ENCODE peak calls at places on chromosomes 6 and 20, in five cellular contexts. P, J, B, G and Y are unnamed samples.

GRCh38 chr6:80541886-80542285 is 435.4 kb downstream of the BCKDHB start:
- DNase-seq in J (no peak), P (no peak), G (no peak), B (no peak), Y (no peak)

GRCh38 chr20:33490023-33490933 is at the start of gene CBFA2T2:
- DNase-seq in G (no peak), P (peak), B (no peak), J (no peak), Y (peak)

GRCh38 chr20:25987073-25987927 is 290.6 kb upstream of the ZNF337 start:
- DNase-seq in G (peak), P (peak), B (no peak), J (no peak), Y (peak)

GRCh38 chr6:130760006-130760405 is 67.2 kb upstream of the SMLR1 start:
- DNase-seq in P (no peak), B (no peak), J (no peak), G (no peak), Y (no peak)

GRCh38 chr6:39322306-39322850 is at the start of gene KCNK16:
- DNase-seq in P (no peak), G (no peak), J (no peak), B (no peak), Y (no peak)

GRCh38 chr6:63197741-63198140 is 13.5 kb upstream of the FKBP1C start:
- DNase-seq in P (no peak), G (no peak), B (no peak), J (no peak), Y (no peak)

GRCh38 chr6:63066053-63066704 is 145.1 kb upstream of the FKBP1C start:
- DNase-seq in J (peak), B (no peak), G (no peak), P (no peak), Y (no peak)

GRCh38 chr6:12208190-12208589 is 82.0 kb upstream of the EDN1 start:
- DNase-seq in P (peak), B (no peak), J (no peak), G (peak), Y (no peak)

GRCh38 chr6:111478749-111479148 is 4.3 kb downstream of the REV3L start:
- DNase-seq in B (no peak), G (no peak), P (no peak), J (no peak), Y (no peak)

GRCh38 chr6:33974471-33974870 is 170.7 kb upstream of the MLN start:
- DNase-seq in P (no peak), B (no peak), G (no peak), J (no peak), Y (no peak)

GRCh38 chr6:152309648-152310047 is 327.5 kb downstream of the SYNE1 start:
- DNase-seq in P (no peak), J (no peak), B (no peak), G (no peak), Y (peak)

GRCh38 chr20:41499961-41500725 is 118.0 kb downstream of the CHD6 start:
- DNase-seq in G (no peak), B (no peak), J (no peak), P (no peak), Y (no peak)

GRCh38 chr20:4070323-4071176 is 55.2 kb upstream of the RNF24 start:
- DNase-seq in J (no peak), P (no peak), B (no peak), G (no peak), Y (no peak)

GRCh38 chr6:43455034-43455747 is at the start of gene DLK2:
- DNase-seq in B (peak), G (peak), J (no peak), P (no peak), Y (peak)

GRCh38 chr6:51618563-51618962 is 468.9 kb downstream of the PKHD1 start:
- DNase-seq in G (no peak), J (no peak), P (no peak), B (no peak), Y (no peak)

GRCh38 chr20:33862709-33863403 is 51.7 kb downstream of the CHMP4B start:
- DNase-seq in P (peak), G (peak), J (no peak), B (peak), Y (peak)

GRCh38 chr6:21898107-21898796 is 304.7 kb downstream of the SOX4 start:
- DNase-seq in J (no peak), P (no peak), G (no peak), B (no peak), Y (no peak)

GRCh38 chr6:34671801-34672656 is 24.5 kb downstream of the ILRUN start:
- DNase-seq in G (no peak), B (no peak), J (peak), P (no peak), Y (no peak)

GRCh38 chr6:14382381-14383236 is 265.0 kb downstream of the CD83 start:
- DNase-seq in J (no peak), P (no peak), G (no peak), B (no peak), Y (no peak)

GRCh38 chr20:51801220-51801991 is 915 bp downstream of the SALL4 start:
- DNase-seq in G (no peak), P (no peak), J (no peak), B (peak), Y (no peak)

GRCh38 chr6:56096454-56096853 is 150.9 kb downstream of the COL21A1 start:
- DNase-seq in P (no peak), G (no peak), J (no peak), B (no peak), Y (no peak)

GRCh38 chr6:47713200-47713599 is 14.8 kb downstream of the ADGRF4 start:
- DNase-seq in G (no peak), J (no peak), P (no peak), B (no peak), Y (no peak)

GRCh38 chr20:50027611-50028105 is 44.9 kb downstream of the SNAI1 start:
- DNase-seq in B (no peak), J (no peak), G (no peak), P (peak), Y (peak)

GRCh38 chr6:72783667-72784066 is 161.8 kb downstream of the KCNQ5 start:
- DNase-seq in B (no peak), G (no peak), P (no peak), J (no peak), Y (no peak)

GRCh38 chr6:12873706-12874105 is 157.1 kb downstream of the PHACTR1 start:
- DNase-seq in P (no peak), B (no peak), G (no peak), J (no peak), Y (no peak)

GRCh38 chr6:80725156-80725930 is 618.9 kb downstream of the BCKDHB start:
- DNase-seq in J (no peak), G (no peak), P (no peak), B (no peak), Y (no peak)

GRCh38 chr20:40156600-40157307 is 532.3 kb downstream of the MAFB start:
- DNase-seq in G (no peak), J (peak), B (peak), P (no peak), Y (no peak)

GRCh38 chr6:15751721-15752350 is 89.0 kb upstream of the DTNBP1 start:
- DNase-seq in B (no peak), J (no peak), G (no peak), P (no peak), Y (no peak)

GRCh38 chr6:135212020-135212806 is 31.1 kb downstream of the MYB start:
- DNase-seq in J (no peak), B (no peak), P (no peak), G (no peak), Y (no peak)

GRCh38 chr20:23669866-23670265 is 19.0 kb downstream of the CST4 start:
- DNase-seq in G (no peak), B (no peak), J (no peak), P (no peak), Y (no peak)

GRCh38 chr6:79888587-79888986 is 58.8 kb downstream of the ELOVL4 start:
- DNase-seq in B (no peak), P (no peak), J (no peak), G (no peak), Y (no peak)

GRCh38 chr20:33005908-33006775 is 1.4 kb upstream of the BPIFB2 start:
- DNase-seq in G (no peak), P (no peak), J (no peak), B (no peak), Y (no peak)

GRCh38 chr20:3846378-3846739 is 275 bp upstream of the MAVS start:
- DNase-seq in B (no peak), G (no peak), P (no peak), J (no peak), Y (no peak)

GRCh38 chr6:26660096-26660425 is 515 bp upstream of the ZNF322 start:
- DNase-seq in G (no peak), P (no peak), B (no peak), J (no peak), Y (no peak)

GRCh38 chr6:52718535-52718934 is 44.7 kb downstream of the GSTA2 start:
- DNase-seq in B (no peak), J (no peak), P (no peak), G (no peak), Y (no peak)

GRCh38 chr6:42459888-42460287 is 8.2 kb upstream of the TRERF1 start:
- DNase-seq in G (no peak), P (no peak), J (no peak), B (no peak), Y (no peak)